ENCODE peak calls at places on chromosomes 16 and 17, in seven cellular contexts. B is A549, O is PC-9, T is DMS79 treated with DMSO at 0.1 percent for 48 hours, S is T-helper 1 cell, N is kidney epithelial cell, P is NCI-H1694 treated with DMSO at 0.1 percent for 48 hours. E is an unnamed sample.

GRCh38 chr16:55492756-55493380 is 13.9 kb downstream of the MMP2 start:
- DNase-seq in B (no peak), O (no peak), T (no peak), S (no peak), N (no peak), P (no peak), E (no peak)

GRCh38 chr17:48062273-48062672 is 14.1 kb downstream of the NFE2L1 start:
- DNase-seq in B (no peak), O (no peak), T (no peak), S (no peak), N (no peak), P (no peak), E (no peak)

GRCh38 chr16:27169511-27170071 is 33.7 kb upstream of the KDM8 start:
- DNase-seq in B (peak), O (peak), T (peak), S (peak), N (peak), P (peak), E (peak)

GRCh38 chr17:74259667-74260524 is 14.1 kb upstream of the DNAI2 start:
- DNase-seq in B (no peak), O (no peak), T (no peak), S (no peak), N (no peak), P (peak), E (no peak)

GRCh38 chr17:43860077-43860725 is 13.2 kb downstream of the CD300LG start:
- DNase-seq in B (no peak), O (no peak), T (no peak), S (no peak), N (no peak), P (no peak), E (no peak)

GRCh38 chr16:22098538-22099255 is 6.4 kb downstream of the VWA3A start:
- DNase-seq in B (peak), O (peak), T (peak), S (no peak), N (no peak), P (peak), E (peak)

GRCh38 chr17:45248132-45248936 is 13.6 kb downstream of the SPATA32 start:
- DNase-seq in B (peak), O (peak), T (peak), S (peak), N (no peak), P (no peak), E (no peak)

GRCh38 chr16:73048292-73049050 is 543 bp upstream of the ZFHX3 start:
- DNase-seq in B (peak), O (peak), T (peak), S (no peak), N (no peak), P (no peak), E (peak)

GRCh38 chr17:16027708-16028584 is 28.3 kb downstream of the TTC19 start:
- DNase-seq in B (peak), O (peak), T (no peak), S (no peak), N (peak), P (no peak), E (no peak)

GRCh38 chr16:63018581-63019223 is 982.5 kb upstream of the CDH8 start:
- DNase-seq in B (no peak), O (no peak), T (no peak), S (no peak), N (no peak), P (no peak), E (no peak)